ENCODE peak calls at places on chromosomes 3 and 15, in eight cellular contexts. L is prostate gland; X is stimulated activated CD4-positive, alpha-beta T cell treated with anti-CD3 and anti-CD28 coated beads, TNF-alpha, amount 100 ng/mL, for 1 hour; W is activated T-helper 2 cell treated with anti-CD3 and anti-CD28 coated beads, Interferon-gamma antibody, Interleukin-2, Interleukin-4, amounts not matched to agents 10 μg/mL and 5 μg/mL and 100 μg/mL, durations not matched to agents 14 hours and 24 hours and 36 hours; A is RPMI7951; I is activated naive CD4-positive, alpha-beta T cell; J is GM12865; B is ecto neural progenitor cell. D is an unnamed sample.

GRCh38 chr15:69658401-69658945 is 205.9 kb downstream of the RPLP1 start:
- DNase-seq in I (no peak), X (no peak), B (peak), J (no peak), L (no peak), W (no peak), A (no peak), D (no peak)

GRCh38 chr15:71800835-71801745 is 9.3 kb upstream of the NR2E3 start:
- DNase-seq in B (no peak), L (peak), J (peak), I (no peak), W (no peak), A (peak), X (no peak), D (peak)

GRCh38 chr3:60759439-60759838 is 491.8 kb downstream of the FHIT start:
- DNase-seq in A (peak), X (no peak), I (no peak), W (no peak), L (no peak), B (no peak), J (peak), D (no peak)

GRCh38 chr3:53820084-53820483 is 26.1 kb downstream of the CHDH start:
- DNase-seq in W (no peak), L (no peak), B (no peak), J (no peak), I (no peak), X (no peak), A (no peak), D (no peak)

GRCh38 chr3:65636326-65636725 is 402.4 kb downstream of the MAGI1 start:
- DNase-seq in X (no peak), W (no peak), A (no peak), L (no peak), I (no peak), J (no peak), B (no peak), D (peak)

GRCh38 chr3:184300377-184300717 is 1.3 kb downstream of the PSMD2 start:
- DNase-seq in W (no peak), A (peak), I (no peak), L (no peak), X (no peak), B (no peak), J (no peak), D (no peak)

GRCh38 chr3:39478226-39478625 is 10.7 kb downstream of the MOBP start:
- DNase-seq in I (no peak), L (no peak), J (no peak), A (no peak), B (no peak), W (no peak), X (no peak), D (no peak)

GRCh38 chr15:80246425-80246894 is 5.6 kb downstream of the CTXND1 start:
- DNase-seq in I (no peak), X (no peak), L (no peak), A (peak), B (no peak), W (no peak), J (no peak), D (no peak)

GRCh38 chr3:190322604-190323240 is 476 bp upstream of the CLDN1 start:
- DNase-seq in X (no peak), W (no peak), J (no peak), A (no peak), I (no peak), B (no peak), L (no peak), D (no peak)

GRCh38 chr15:63836579-63836978 is 2.8 kb upstream of the HERC1 start:
- DNase-seq in I (no peak), X (no peak), L (peak), J (no peak), B (no peak), W (no peak), A (no peak), D (no peak)

GRCh38 chr3:192917508-192918274 is at the start of gene MB21D2:
- DNase-seq in J (peak), I (peak), L (peak), B (peak), X (peak), A (peak), W (peak), D (peak)

GRCh38 chr3:60752800-60753199 is 498.5 kb downstream of the FHIT start:
- DNase-seq in B (no peak), J (no peak), X (no peak), W (no peak), L (no peak), I (no peak), A (peak), D (no peak)